ENCODE peak calls at places on chromosomes 16 and 17, in eight cellular contexts. V is fibroblast of the aortic adventitia; T is cardiac fibroblast; K is GM23248; A is transverse colon; D is right lobe of liver; F is lung; S is CD8-positive, alpha-beta memory T cell. O is an unnamed sample.

GRCh38 chr16:54425681-54426549 is 139.3 kb upstream of the IRX3 start:
- DNase-seq in D (no peak), F (no peak), V (no peak), K (no peak), T (no peak), S (no peak), A (no peak), O (no peak)

GRCh38 chr17:55295411-55296170 is 30.8 kb downstream of the HLF start:
- DNase-seq in D (peak), F (no peak), T (peak), A (peak), V (peak), S (peak), K (peak), O (no peak)

GRCh38 chr16:85462405-85463227 is 150.5 kb upstream of the GSE1 start:
- DNase-seq in F (no peak), K (peak), T (no peak), D (no peak), A (no peak), S (no peak), V (no peak), O (no peak)

GRCh38 chr16:4767872-4768548 is 1.0 kb upstream of the ZNF500 start:
- DNase-seq in V (peak), D (no peak), S (no peak), A (peak), K (peak), F (no peak), T (peak), O (no peak)

GRCh38 chr16:79411805-79412204 is 188.7 kb downstream of the MAF start:
- DNase-seq in F (no peak), D (no peak), S (no peak), V (no peak), A (no peak), T (no peak), K (no peak), O (no peak)

GRCh38 chr17:79892457-79893236 is 53.4 kb upstream of the CBX4 start:
- DNase-seq in A (peak), T (no peak), D (no peak), S (no peak), F (peak), V (no peak), K (no peak), O (no peak)

GRCh38 chr17:310111-311010 is 42.2 kb downstream of the RPH3AL start:
- DNase-seq in D (peak), F (no peak), A (no peak), V (no peak), T (no peak), S (peak), K (no peak), O (no peak)

GRCh38 chr16:57196276-57196675 is 10.1 kb downstream of the RSPRY1 start:
- DNase-seq in K (no peak), A (no peak), D (no peak), F (no peak), V (peak), T (no peak), S (no peak), O (no peak)

GRCh38 chr17:49582055-49582703 is 6.5 kb downstream of the NXPH3 start:
- DNase-seq in T (no peak), S (no peak), D (no peak), V (no peak), K (no peak), F (no peak), A (no peak), O (no peak)

GRCh38 chr16:50460538-50461399 is 87.4 kb upstream of the NKD1 start:
- DNase-seq in F (no peak), K (no peak), A (no peak), V (no peak), S (no peak), T (no peak), D (no peak), O (no peak)

GRCh38 chr17:45170976-45171337 is 9.3 kb downstream of the HEXIM2 start:
- DNase-seq in S (no peak), A (peak), F (peak), K (peak), D (no peak), V (peak), T (peak), O (peak)

GRCh38 chr16:6643083-6643686 is 689.5 kb upstream of the RBFOX1 start:
- DNase-seq in V (peak), D (no peak), F (no peak), T (peak), K (peak), S (no peak), A (peak), O (no peak)

GRCh38 chr16:57128787-57129389 is 36.5 kb downstream of the CPNE2 start:
- DNase-seq in D (no peak), A (no peak), K (no peak), T (no peak), V (no peak), F (no peak), S (peak), O (no peak)

GRCh38 chr17:81867952-81868673 is 3.0 kb downstream of the ARHGDIA start:
- DNase-seq in S (no peak), F (no peak), A (peak), K (peak), D (peak), T (no peak), V (peak), O (no peak)

GRCh38 chr16:58187092-58187491 is 10.8 kb downstream of the CSNK2A2 start:
- DNase-seq in A (no peak), S (no peak), V (peak), T (peak), K (no peak), D (no peak), F (no peak), O (no peak)

GRCh38 chr16:23903001-23903414 is 67.2 kb downstream of the PRKCB start:
- DNase-seq in K (peak), D (no peak), S (no peak), V (no peak), A (no peak), F (no peak), T (no peak), O (no peak)

GRCh38 chr17:73690581-73691135 is 46.4 kb upstream of the SDK2 start:
- DNase-seq in D (no peak), T (no peak), F (peak), K (no peak), A (no peak), V (no peak), S (no peak), O (no peak)

GRCh38 chr17:66964930-66965800 is 658 bp downstream of the CACNG4 start:
- DNase-seq in V (no peak), T (no peak), D (no peak), F (no peak), S (no peak), A (no peak), K (no peak), O (no peak)

GRCh38 chr17:79651751-79652150 is 40.9 kb upstream of the RBFOX3 start:
- DNase-seq in S (no peak), A (no peak), K (no peak), F (no peak), T (no peak), V (no peak), D (no peak), O (no peak)

GRCh38 chr17:48013876-48014602 is 23.6 kb downstream of the COPZ2 start:
- DNase-seq in F (no peak), K (no peak), A (no peak), D (no peak), V (no peak), S (no peak), T (no peak), O (no peak)

GRCh38 chr17:48014603-48015037 is 23.0 kb downstream of the COPZ2 start:
- DNase-seq in K (no peak), D (no peak), V (no peak), F (no peak), S (no peak), T (no peak), A (no peak), O (no peak)

GRCh38 chr17:48012151-48012520 is 25.5 kb downstream of the COPZ2 start:
- DNase-seq in D (peak), V (no peak), S (peak), T (no peak), F (no peak), K (peak), A (peak), O (no peak)

GRCh38 chr17:48010193-48010592 is 27.4 kb downstream of the COPZ2 start:
- DNase-seq in S (no peak), K (no peak), D (no peak), T (no peak), V (no peak), A (no peak), F (no peak), O (no peak)

GRCh38 chr17:48011405-48012150 is 26.0 kb downstream of the COPZ2 start:
- DNase-seq in S (peak), D (no peak), F (no peak), K (peak), A (peak), T (peak), V (peak), O (no peak)
- H3K4me3 ChIP-seq in S (peak), D (no peak), F (no peak), K (peak), A (peak), T (peak), V (peak), O (peak)

GRCh38 chr17:59366040-59366757 is 34.7 kb downstream of the YPEL2 start:
- DNase-seq in D (no peak), K (no peak), A (no peak), V (no peak), F (no peak), S (no peak), T (peak), O (no peak)

GRCh38 chr17:59361386-59361785 is 29.9 kb downstream of the YPEL2 start:
- DNase-seq in A (no peak), F (no peak), D (no peak), T (peak), V (peak), K (peak), S (no peak), O (no peak)

GRCh38 chr17:59361916-59362810 is 30.7 kb downstream of the YPEL2 start:
- DNase-seq in T (peak), A (no peak), S (peak), V (peak), F (no peak), K (peak), D (no peak), O (no peak)

GRCh38 chr17:59365383-59365981 is 34.0 kb downstream of the YPEL2 start:
- DNase-seq in A (no peak), S (no peak), F (no peak), V (no peak), T (no peak), K (no peak), D (no peak), O (no peak)

DNA sequence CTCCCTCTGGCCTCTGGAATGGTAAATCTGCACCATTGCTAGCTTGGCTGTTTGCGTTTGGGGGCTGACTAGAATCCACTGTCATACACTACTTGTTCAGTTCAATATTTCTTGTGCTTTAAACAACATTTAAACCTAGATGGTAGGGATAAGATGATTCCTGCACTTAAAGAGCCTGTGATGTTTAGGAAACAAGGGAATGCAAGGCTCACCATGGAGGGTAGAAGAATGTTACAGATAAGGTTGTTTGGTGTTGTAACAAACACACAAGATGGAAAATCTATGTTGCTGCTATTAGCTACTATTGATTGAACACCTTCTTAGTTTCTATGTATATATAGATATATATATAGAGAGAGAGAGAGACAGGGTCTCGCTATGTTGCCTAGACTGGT is 31.4 kb downstream of the YPEL2 start:
- DNase-seq in K (no peak), V (no peak), T (no peak), A (no peak), F (no peak), S (no peak), D (no peak), O (no peak)
- H3K4me3 ChIP-seq in K (peak), V (peak), T (no peak), A (no peak), F (no peak), S (peak), D (no peak), O (peak)

DNA sequence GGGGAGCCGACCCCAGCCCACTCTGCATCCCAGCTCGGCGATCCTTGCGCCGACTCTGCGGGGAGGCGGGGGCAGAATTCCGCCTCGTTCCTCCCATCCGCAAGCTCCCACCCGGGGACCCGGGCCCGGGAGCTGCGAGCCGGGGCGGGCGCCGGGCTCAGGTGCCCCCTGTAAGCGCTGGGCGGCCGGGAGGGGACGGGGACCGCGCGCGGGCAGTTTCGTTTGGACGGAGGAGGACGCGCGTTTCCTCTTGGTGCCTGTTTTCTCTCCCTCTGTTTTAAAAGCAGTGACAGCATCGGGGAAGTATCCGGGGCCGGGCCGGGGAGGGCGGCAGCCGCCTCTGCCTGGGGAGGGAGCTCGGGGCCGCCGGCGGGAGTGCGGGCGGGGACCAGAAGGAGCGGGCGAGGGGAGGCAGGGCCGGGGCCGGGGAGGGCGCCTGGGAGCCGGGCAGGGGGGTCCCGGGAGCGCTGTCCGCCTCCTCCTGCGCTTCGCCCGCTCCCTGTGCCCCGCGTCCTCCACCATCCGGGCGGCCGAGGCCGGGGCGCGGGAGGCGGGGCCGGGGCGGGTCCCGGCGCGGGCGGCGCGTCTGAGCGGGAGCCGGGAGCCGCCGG is 57.0 kb downstream of the RAP1GAP2 start:
- DNase-seq in V (peak), D (peak), S (peak), K (peak), A (peak), T (peak), F (peak), O (peak)
- H3K4me3 ChIP-seq in V (peak), D (peak), S (no peak), K (peak), A (peak), T (peak), F (peak), O (peak)

GRCh38 chr17:39547713-39548478 is 59.8 kb downstream of the NEUROD2 start:
- DNase-seq in S (peak), K (peak), V (peak), A (peak), T (peak), F (peak), D (peak), O (no peak)
- H3K4me3 ChIP-seq in S (no peak), K (no peak), V (no peak), A (no peak), T (no peak), F (no peak), D (no peak), O (no peak)

GRCh38 chr16:25219070-25219737 is 2.5 kb downstream of the AQP8 start:
- DNase-seq in T (no peak), D (peak), F (no peak), A (no peak), V (no peak), S (no peak), K (no peak), O (no peak)
- H3K4me3 ChIP-seq in T (no peak), D (no peak), F (no peak), A (no peak), V (no peak), S (no peak), K (no peak), O (no peak)

DNA sequence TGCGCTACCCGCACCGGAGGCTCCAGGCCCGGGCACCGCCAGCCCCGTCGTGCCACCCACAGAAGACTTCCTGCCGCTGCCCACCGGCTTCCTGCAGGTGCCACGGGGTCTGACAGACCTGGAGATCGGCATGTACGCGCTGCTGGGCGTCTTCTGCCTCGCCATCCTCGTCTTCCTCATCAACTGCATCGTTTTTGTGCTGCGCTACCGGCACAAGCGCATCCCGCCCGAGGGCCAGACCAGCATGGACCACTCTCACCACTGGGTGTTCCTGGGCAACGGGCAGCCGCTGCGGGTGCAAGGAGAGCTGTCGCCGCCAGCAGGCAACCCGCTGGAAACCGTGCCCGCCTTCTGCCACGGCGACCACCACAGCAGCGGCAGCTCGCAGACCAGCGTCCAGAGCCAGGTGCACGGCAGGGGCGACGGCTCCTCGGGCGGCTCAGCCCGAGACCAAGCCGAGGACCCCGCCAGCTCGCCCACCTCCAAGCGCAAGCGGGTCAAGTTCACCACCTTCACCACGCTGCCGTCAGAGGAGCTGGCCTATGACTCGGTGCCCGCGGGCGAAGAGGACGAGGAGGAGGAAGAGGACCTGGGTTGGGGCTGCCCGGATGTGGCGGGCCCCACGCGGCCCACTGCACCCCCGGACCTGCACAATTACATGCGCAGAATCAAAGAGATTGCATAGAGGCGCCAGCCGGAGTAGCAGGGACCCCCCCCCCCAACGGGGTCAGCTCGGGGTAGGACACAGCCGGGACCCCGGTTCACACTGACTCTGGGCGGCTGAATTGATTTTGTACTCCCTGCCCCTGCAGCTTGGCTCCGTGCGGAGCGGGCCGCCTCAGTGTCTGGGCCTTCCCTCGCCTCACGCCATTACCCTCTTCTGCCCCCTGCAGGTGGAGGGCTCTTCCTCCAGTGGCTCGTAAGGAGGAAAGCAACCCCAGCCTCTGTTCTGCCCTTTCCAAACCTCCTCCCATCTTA is 58.5 kb downstream of the TMEM132E start:
- DNase-seq in A (peak), F (peak), S (peak), D (peak), V (peak), K (peak), T (peak), O (no peak)
- H3K4me3 ChIP-seq in A (peak), F (no peak), S (peak), D (peak), V (no peak), K (peak), T (peak), O (peak)

GRCh38 chr17:32820440-32820839 is 56.5 kb downstream of the MYO1D start:
- DNase-seq in F (no peak), A (no peak), V (no peak), K (no peak), D (no peak), S (no peak), T (no peak), O (no peak)

GRCh38 chr17:32826076-32826475 is 50.8 kb downstream of the MYO1D start:
- DNase-seq in A (no peak), K (no peak), F (no peak), D (no peak), T (no peak), S (no peak), V (no peak), O (no peak)

GRCh38 chr17:32824334-32824733 is 52.6 kb downstream of the MYO1D start:
- DNase-seq in K (no peak), D (no peak), A (no peak), V (no peak), F (no peak), S (no peak), T (no peak), O (no peak)

GRCh38 chr17:32819787-32820186 is 57.1 kb downstream of the MYO1D start:
- DNase-seq in K (no peak), D (no peak), S (no peak), F (no peak), A (no peak), V (no peak), T (no peak), O (no peak)

GRCh38 chr17:32822996-32823395 is 53.9 kb downstream of the MYO1D start:
- DNase-seq in D (no peak), V (no peak), S (no peak), F (no peak), T (no peak), K (peak), A (no peak), O (no peak)
- H3K4me3 ChIP-seq in D (peak), V (no peak), S (no peak), F (no peak), T (no peak), K (peak), A (peak), O (peak)

GRCh38 chr16:31141489-31142108 is 6.1 kb upstream of the PRSS8 start:
- DNase-seq in K (peak), T (no peak), D (no peak), A (no peak), F (no peak), S (no peak), V (no peak), O (no peak)
- H3K4me3 ChIP-seq in K (peak), T (peak), D (no peak), A (peak), F (no peak), S (peak), V (peak), O (peak)

O was measured in thoracic aorta.